ENCODE peak calls at places on chromosome 9, in seven cellular contexts. One of them, this sample, is unnamed.

GRCh38 chr9:88533951-88534455 is 975 bp upstream of the NXNL2 start:
- DNase-seq in heart right ventricle: no peak
- DNase-seq in prostate gland: no peak
- DNase-seq in GM06990: no peak
- DNase-seq in choroid plexus epithelial cell: peak
- DNase-seq in astrocyte of the cerebellum: no peak
- DNase-seq in dorsolateral prefrontal cortex: no peak
- DNase-seq in this sample: no peak

GRCh38 chr9:129458663-129459549 is 162.0 kb downstream of the C9orf50 start:
- DNase-seq in heart right ventricle: peak
- DNase-seq in prostate gland: peak
- DNase-seq in GM06990: no peak
- DNase-seq in choroid plexus epithelial cell: peak
- DNase-seq in astrocyte of the cerebellum: no peak
- DNase-seq in dorsolateral prefrontal cortex: peak
- DNase-seq in this sample: no peak

GRCh38 chr9:109497193-109498165 is 628 bp downstream of the PTPN3 start:
- DNase-seq in heart right ventricle: no peak
- DNase-seq in prostate gland: peak
- DNase-seq in GM06990: no peak
- DNase-seq in choroid plexus epithelial cell: no peak
- DNase-seq in astrocyte of the cerebellum: no peak
- DNase-seq in dorsolateral prefrontal cortex: no peak
- DNase-seq in this sample: no peak

GRCh38 chr9:1354066-1354465 is 303.9 kb downstream of the DMRT2 start:
- DNase-seq in heart right ventricle: no peak
- DNase-seq in prostate gland: no peak
- DNase-seq in GM06990: no peak
- DNase-seq in choroid plexus epithelial cell: no peak
- DNase-seq in astrocyte of the cerebellum: no peak
- DNase-seq in dorsolateral prefrontal cortex: no peak
- DNase-seq in this sample: no peak

GRCh38 chr9:96256800-96257199 is 45.2 kb downstream of the HSD17B3 start:
- DNase-seq in heart right ventricle: no peak
- DNase-seq in prostate gland: no peak
- DNase-seq in GM06990: no peak
- DNase-seq in choroid plexus epithelial cell: peak
- DNase-seq in astrocyte of the cerebellum: no peak
- DNase-seq in dorsolateral prefrontal cortex: no peak
- DNase-seq in this sample: no peak

GRCh38 chr9:108643756-108644510 is 211.9 kb downstream of the ACTL7B start:
- DNase-seq in heart right ventricle: no peak
- DNase-seq in prostate gland: no peak
- DNase-seq in GM06990: no peak
- DNase-seq in choroid plexus epithelial cell: peak
- DNase-seq in astrocyte of the cerebellum: no peak
- DNase-seq in dorsolateral prefrontal cortex: no peak
- DNase-seq in this sample: no peak

GRCh38 chr9:114690308-114690707 is 8.3 kb upstream of the TEX48 start:
- DNase-seq in heart right ventricle: no peak
- DNase-seq in prostate gland: no peak
- DNase-seq in GM06990: no peak
- DNase-seq in choroid plexus epithelial cell: no peak
- DNase-seq in astrocyte of the cerebellum: no peak
- DNase-seq in dorsolateral prefrontal cortex: no peak
- DNase-seq in this sample: no peak

GRCh38 chr9:82404484-82405280 is 416.1 kb downstream of the SPATA31D1 start:
- DNase-seq in heart right ventricle: no peak
- DNase-seq in prostate gland: no peak
- DNase-seq in GM06990: no peak
- DNase-seq in choroid plexus epithelial cell: peak
- DNase-seq in astrocyte of the cerebellum: no peak
- DNase-seq in dorsolateral prefrontal cortex: no peak
- DNase-seq in this sample: no peak

GRCh38 chr9:97564291-97565175 is 63.1 kb downstream of the TMOD1 start:
- DNase-seq in heart right ventricle: peak
- DNase-seq in prostate gland: peak
- DNase-seq in GM06990: no peak
- DNase-seq in choroid plexus epithelial cell: peak
- DNase-seq in astrocyte of the cerebellum: peak
- DNase-seq in dorsolateral prefrontal cortex: no peak
- DNase-seq in this sample: no peak

GRCh38 chr9:649128-650074 is 192.1 kb upstream of the DMRT1 start:
- DNase-seq in heart right ventricle: no peak
- DNase-seq in prostate gland: no peak
- DNase-seq in GM06990: no peak
- DNase-seq in choroid plexus epithelial cell: no peak
- DNase-seq in astrocyte of the cerebellum: no peak
- DNase-seq in dorsolateral prefrontal cortex: no peak
- DNase-seq in this sample: no peak

GRCh38 chr9:95028855-95029219 is 288.7 kb downstream of the FANCC start:
- DNase-seq in heart right ventricle: no peak
- DNase-seq in prostate gland: no peak
- DNase-seq in GM06990: no peak
- DNase-seq in choroid plexus epithelial cell: no peak
- DNase-seq in astrocyte of the cerebellum: no peak
- DNase-seq in dorsolateral prefrontal cortex: no peak
- DNase-seq in this sample: no peak

GRCh38 chr9:105243015-105243686 is 1.3 kb upstream of the SLC44A1 start:
- DNase-seq in heart right ventricle: no peak
- DNase-seq in prostate gland: no peak
- DNase-seq in GM06990: no peak
- DNase-seq in choroid plexus epithelial cell: peak
- DNase-seq in astrocyte of the cerebellum: no peak
- DNase-seq in dorsolateral prefrontal cortex: no peak
- DNase-seq in this sample: peak

GRCh38 chr9:129615407-129616285 is 5.3 kb downstream of the C9orf50 start:
- DNase-seq in heart right ventricle: no peak
- DNase-seq in prostate gland: no peak
- DNase-seq in GM06990: no peak
- DNase-seq in choroid plexus epithelial cell: no peak
- DNase-seq in astrocyte of the cerebellum: no peak
- DNase-seq in dorsolateral prefrontal cortex: no peak
- DNase-seq in this sample: no peak

GRCh38 chr9:118568704-118569103 is 800.5 kb downstream of the BRINP1 start:
- DNase-seq in heart right ventricle: no peak
- DNase-seq in prostate gland: no peak
- DNase-seq in GM06990: no peak
- DNase-seq in choroid plexus epithelial cell: no peak
- DNase-seq in astrocyte of the cerebellum: no peak
- DNase-seq in dorsolateral prefrontal cortex: no peak
- DNase-seq in this sample: no peak

GRCh38 chr9:86639899-86640379 is 285.7 kb upstream of the TUT7 start:
- DNase-seq in heart right ventricle: no peak
- DNase-seq in prostate gland: peak
- DNase-seq in GM06990: no peak
- DNase-seq in choroid plexus epithelial cell: no peak
- DNase-seq in astrocyte of the cerebellum: no peak
- DNase-seq in dorsolateral prefrontal cortex: no peak
- DNase-seq in this sample: no peak

GRCh38 chr9:33127881-33128280 is 39.3 kb downstream of the B4GALT1 start:
- DNase-seq in heart right ventricle: no peak
- DNase-seq in prostate gland: no peak
- DNase-seq in GM06990: no peak
- DNase-seq in choroid plexus epithelial cell: no peak
- DNase-seq in astrocyte of the cerebellum: no peak
- DNase-seq in dorsolateral prefrontal cortex: no peak
- DNase-seq in this sample: no peak

GRCh38 chr9:7549261-7549660 is 250.3 kb downstream of the DMAC1 start:
- DNase-seq in heart right ventricle: peak
- DNase-seq in prostate gland: no peak
- DNase-seq in GM06990: no peak
- DNase-seq in choroid plexus epithelial cell: no peak
- DNase-seq in astrocyte of the cerebellum: no peak
- DNase-seq in dorsolateral prefrontal cortex: no peak
- DNase-seq in this sample: no peak

GRCh38 chr9:18478517-18479361 is 4.8 kb downstream of the ADAMTSL1 start:
- DNase-seq in heart right ventricle: no peak
- DNase-seq in prostate gland: no peak
- DNase-seq in GM06990: no peak
- DNase-seq in choroid plexus epithelial cell: no peak
- DNase-seq in astrocyte of the cerebellum: no peak
- DNase-seq in dorsolateral prefrontal cortex: no peak
- DNase-seq in this sample: peak

GRCh38 chr9:95083086-95083768 is 234.3 kb downstream of the FANCC start:
- DNase-seq in heart right ventricle: no peak
- DNase-seq in prostate gland: no peak
- DNase-seq in GM06990: no peak
- DNase-seq in choroid plexus epithelial cell: no peak
- DNase-seq in astrocyte of the cerebellum: no peak
- DNase-seq in dorsolateral prefrontal cortex: no peak
- DNase-seq in this sample: no peak

GRCh38 chr9:129289883-129290282 is 111.8 kb upstream of the IER5L start:
- DNase-seq in heart right ventricle: no peak
- DNase-seq in prostate gland: no peak
- DNase-seq in GM06990: no peak
- DNase-seq in choroid plexus epithelial cell: no peak
- DNase-seq in astrocyte of the cerebellum: no peak
- DNase-seq in dorsolateral prefrontal cortex: no peak
- DNase-seq in this sample: no peak

GRCh38 chr9:129752915-129753724 is at the start of gene PTGES:
- DNase-seq in heart right ventricle: peak
- DNase-seq in prostate gland: peak
- DNase-seq in GM06990: peak
- DNase-seq in choroid plexus epithelial cell: peak
- DNase-seq in astrocyte of the cerebellum: peak
- DNase-seq in dorsolateral prefrontal cortex: peak
- DNase-seq in this sample: no peak

DNA sequence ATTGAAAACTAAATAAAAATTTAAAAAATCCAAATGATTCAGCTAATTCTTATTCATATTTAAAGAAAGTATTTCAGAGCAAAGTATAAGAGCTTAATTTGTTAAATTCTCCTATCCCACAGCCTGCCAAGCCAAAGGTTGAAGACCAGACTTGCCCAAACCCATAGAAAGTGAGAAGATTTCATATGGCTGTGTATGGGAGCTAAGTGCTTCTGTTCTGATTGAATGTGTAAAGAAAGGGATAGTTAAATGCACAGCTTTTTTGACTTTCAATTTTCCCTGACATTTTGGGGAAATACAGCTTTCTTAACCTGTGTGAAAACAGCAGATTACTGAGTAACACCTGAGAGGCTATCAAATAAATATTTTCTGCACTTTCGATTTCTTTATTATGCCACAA is 125.0 kb upstream of the MTAP start:
- DNase-seq in heart right ventricle: no peak
- DNase-seq in prostate gland: no peak
- DNase-seq in GM06990: no peak
- DNase-seq in choroid plexus epithelial cell: no peak
- DNase-seq in astrocyte of the cerebellum: no peak
- DNase-seq in dorsolateral prefrontal cortex: no peak
- DNase-seq in this sample: no peak
- H3K4me3 ChIP-seq in heart right ventricle: no peak
- H3K4me3 ChIP-seq in prostate gland: no peak
- H3K4me3 ChIP-seq in GM06990: no peak
- H3K4me3 ChIP-seq in choroid plexus epithelial cell: no peak
- H3K4me3 ChIP-seq in astrocyte of the cerebellum: no peak
- H3K4me3 ChIP-seq in dorsolateral prefrontal cortex: no peak
- H3K4me3 ChIP-seq in this sample: peak

GRCh38 chr9:6109571-6109970 is 94.1 kb upstream of the RANBP6 start:
- DNase-seq in heart right ventricle: no peak
- DNase-seq in prostate gland: no peak
- DNase-seq in GM06990: no peak
- DNase-seq in choroid plexus epithelial cell: no peak
- DNase-seq in astrocyte of the cerebellum: no peak
- DNase-seq in dorsolateral prefrontal cortex: no peak
- DNase-seq in this sample: no peak

GRCh38 chr9:6105738-6106137 is 90.3 kb upstream of the RANBP6 start:
- DNase-seq in heart right ventricle: no peak
- DNase-seq in prostate gland: no peak
- DNase-seq in GM06990: no peak
- DNase-seq in choroid plexus epithelial cell: no peak
- DNase-seq in astrocyte of the cerebellum: no peak
- DNase-seq in dorsolateral prefrontal cortex: no peak
- DNase-seq in this sample: no peak

GRCh38 chr9:6109986-6110385 is 94.6 kb upstream of the RANBP6 start:
- DNase-seq in heart right ventricle: no peak
- DNase-seq in prostate gland: no peak
- DNase-seq in GM06990: no peak
- DNase-seq in choroid plexus epithelial cell: peak
- DNase-seq in astrocyte of the cerebellum: no peak
- DNase-seq in dorsolateral prefrontal cortex: no peak
- DNase-seq in this sample: no peak

GRCh38 chr9:6106576-6107339 is 91.3 kb upstream of the RANBP6 start:
- DNase-seq in heart right ventricle: peak
- DNase-seq in prostate gland: no peak
- DNase-seq in GM06990: no peak
- DNase-seq in choroid plexus epithelial cell: peak
- DNase-seq in astrocyte of the cerebellum: no peak
- DNase-seq in dorsolateral prefrontal cortex: no peak
- DNase-seq in this sample: no peak
- TF ChIP-seq CTCF in heart right ventricle: peak
- TF ChIP-seq CTCF in prostate gland: peak
- TF ChIP-seq CTCF in GM06990: peak
- TF ChIP-seq CTCF in choroid plexus epithelial cell: peak
- TF ChIP-seq CTCF in astrocyte of the cerebellum: peak
- TF ChIP-seq CTCF in dorsolateral prefrontal cortex: peak
- TF ChIP-seq CTCF in this sample: peak

DNA sequence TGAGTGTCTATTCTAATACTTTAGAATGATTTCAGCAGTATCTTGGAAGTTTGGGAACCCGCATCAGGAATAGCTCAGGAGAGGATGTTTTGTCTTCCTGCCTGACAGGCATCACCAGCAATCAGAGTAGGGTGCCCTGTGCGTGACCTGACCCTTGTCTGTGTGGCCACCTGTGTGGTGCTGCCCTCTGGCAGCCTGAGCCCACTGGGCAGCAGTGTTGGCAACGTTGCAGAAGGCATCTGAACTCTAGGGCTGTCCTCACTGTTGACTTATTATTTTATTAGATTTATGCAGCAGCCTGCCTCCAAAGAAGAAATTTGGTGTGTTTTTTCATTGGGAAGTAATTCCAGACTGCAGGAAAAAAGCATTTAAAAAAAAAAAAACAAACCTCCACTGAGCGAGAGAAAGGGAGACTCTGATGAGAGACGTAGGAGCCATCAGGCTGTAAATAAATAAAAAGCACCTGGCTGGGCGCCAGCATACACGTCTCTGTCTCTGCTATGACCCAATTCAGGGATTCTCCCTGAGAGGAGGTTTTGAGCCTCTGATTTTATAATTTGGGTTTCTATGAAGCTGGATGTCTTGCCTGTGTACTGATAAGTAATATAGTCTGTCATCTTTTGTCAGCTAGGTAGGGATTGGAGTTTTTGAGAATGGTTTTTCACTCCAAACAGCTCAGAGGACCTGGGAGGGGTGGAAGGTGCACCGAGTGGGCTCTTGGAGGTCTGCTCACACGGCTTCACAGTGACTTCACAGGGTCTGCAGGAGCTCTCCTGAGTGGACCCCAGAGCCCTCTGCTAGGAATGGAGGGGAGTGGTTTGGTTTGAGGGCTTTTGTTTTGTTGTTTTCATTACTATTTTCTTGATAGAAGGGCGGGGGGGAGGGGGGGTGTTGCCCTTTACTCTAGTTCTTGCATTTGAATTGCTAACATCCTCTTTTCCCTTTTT is 48.9 kb downstream of the FAM78A start:
- DNase-seq in heart right ventricle: no peak
- DNase-seq in prostate gland: peak
- DNase-seq in GM06990: no peak
- DNase-seq in choroid plexus epithelial cell: peak
- DNase-seq in astrocyte of the cerebellum: no peak
- DNase-seq in dorsolateral prefrontal cortex: no peak
- DNase-seq in this sample: no peak
- H3K4me3 ChIP-seq in heart right ventricle: peak
- H3K4me3 ChIP-seq in prostate gland: no peak
- H3K4me3 ChIP-seq in GM06990: no peak
- H3K4me3 ChIP-seq in choroid plexus epithelial cell: no peak
- H3K4me3 ChIP-seq in astrocyte of the cerebellum: no peak
- H3K4me3 ChIP-seq in dorsolateral prefrontal cortex: no peak
- H3K4me3 ChIP-seq in this sample: no peak

GRCh38 chr9:99041618-99042017 is 63.3 kb upstream of the TGFBR1 start:
- DNase-seq in heart right ventricle: no peak
- DNase-seq in prostate gland: no peak
- DNase-seq in GM06990: no peak
- DNase-seq in choroid plexus epithelial cell: no peak
- DNase-seq in astrocyte of the cerebellum: no peak
- DNase-seq in dorsolateral prefrontal cortex: no peak
- DNase-seq in this sample: no peak
- TF ChIP-seq CTCF in heart right ventricle: no peak
- TF ChIP-seq CTCF in prostate gland: no peak
- TF ChIP-seq CTCF in GM06990: no peak
- TF ChIP-seq CTCF in choroid plexus epithelial cell: no peak
- TF ChIP-seq CTCF in astrocyte of the cerebellum: no peak
- TF ChIP-seq CTCF in dorsolateral prefrontal cortex: no peak
- TF ChIP-seq CTCF in this sample: no peak